ENCODE peak calls at places on chromosomes 12 and 14, in ten cellular contexts. One of them, this sample, is unnamed.

GRCh38 chr14:44149597-44149996 is 357.5 kb downstream of the FSCB start:
- DNase-seq in GM12891: no peak
- DNase-seq in Peyer's patch: no peak
- DNase-seq in prostate gland: no peak
- DNase-seq in ovary: no peak
- DNase-seq in uterus: no peak
- DNase-seq in vagina: no peak
- DNase-seq in heart left ventricle: no peak
- DNase-seq in K562: no peak
- DNase-seq in tibial nerve: no peak
- DNase-seq in this sample: no peak

GRCh38 chr14:35046751-35047536 is 872 bp downstream of the FAM177A1 start:
- DNase-seq in ovary: no peak
- DNase-seq in prostate gland: peak; percentile 51
- DNase-seq in Peyer's patch: peak; percentile 85
- DNase-seq in tibial nerve: peak; percentile 24
- DNase-seq in uterus: no peak
- DNase-seq in heart left ventricle: no peak
- DNase-seq in K562: no peak
- DNase-seq in vagina: peak; percentile 91
- DNase-seq in GM12891: no peak
- DNase-seq in this sample: peak; percentile 45

GRCh38 chr14:49497725-49498348 is 88.3 kb downstream of the RPS29 start:
- DNase-seq in vagina: no peak
- DNase-seq in tibial nerve: no peak
- DNase-seq in K562: peak; percentile 33
- DNase-seq in prostate gland: peak; percentile 27
- DNase-seq in Peyer's patch: no peak
- DNase-seq in ovary: no peak
- DNase-seq in GM12891: peak; percentile 24
- DNase-seq in uterus: no peak
- DNase-seq in heart left ventricle: no peak
- DNase-seq in this sample: no peak

GRCh38 chr12:119718141-119718540 is 50.2 kb downstream of the PRKAB1 start:
- DNase-seq in Peyer's patch: no peak
- DNase-seq in uterus: no peak
- DNase-seq in ovary: no peak
- DNase-seq in heart left ventricle: no peak
- DNase-seq in GM12891: no peak
- DNase-seq in K562: no peak
- DNase-seq in prostate gland: no peak
- DNase-seq in tibial nerve: no peak
- DNase-seq in vagina: no peak
- DNase-seq in this sample: no peak

GRCh38 chr12:108399514-108399913 is 60.4 kb upstream of the CMKLR1 start:
- DNase-seq in uterus: peak; percentile 67
- DNase-seq in tibial nerve: no peak
- DNase-seq in K562: no peak
- DNase-seq in ovary: peak; percentile 34
- DNase-seq in prostate gland: no peak
- DNase-seq in vagina: no peak
- DNase-seq in Peyer's patch: peak; percentile 54
- DNase-seq in heart left ventricle: peak; percentile 39
- DNase-seq in GM12891: no peak
- DNase-seq in this sample: no peak

GRCh38 chr14:85310491-85311272 is 219.3 kb upstream of the FLRT2 start:
- DNase-seq in ovary: no peak
- DNase-seq in tibial nerve: no peak
- DNase-seq in GM12891: no peak
- DNase-seq in Peyer's patch: no peak
- DNase-seq in K562: no peak
- DNase-seq in heart left ventricle: no peak
- DNase-seq in uterus: no peak
- DNase-seq in prostate gland: no peak
- DNase-seq in vagina: no peak
- DNase-seq in this sample: no peak

GRCh38 chr12:67943295-67943892 is 45.9 kb upstream of the IFNG-AS1 start:
- DNase-seq in uterus: peak; percentile 37
- DNase-seq in Peyer's patch: peak; percentile 88
- DNase-seq in GM12891: peak; percentile 15
- DNase-seq in heart left ventricle: peak; percentile 31
- DNase-seq in prostate gland: peak; percentile 78
- DNase-seq in vagina: no peak
- DNase-seq in ovary: peak; percentile 65
- DNase-seq in K562: peak; percentile 27
- DNase-seq in tibial nerve: peak; percentile 62
- DNase-seq in this sample: no peak

GRCh38 chr14:69553221-69553620 is 21.4 kb downstream of the CCDC177 start:
- DNase-seq in GM12891: no peak
- DNase-seq in K562: no peak
- DNase-seq in ovary: no peak
- DNase-seq in Peyer's patch: no peak
- DNase-seq in tibial nerve: no peak
- DNase-seq in heart left ventricle: no peak
- DNase-seq in vagina: no peak
- DNase-seq in prostate gland: no peak
- DNase-seq in uterus: no peak
- DNase-seq in this sample: no peak

GRCh38 chr12:116282371-116283286 is 5.1 kb upstream of the MED13L start:
- DNase-seq in heart left ventricle: no peak
- DNase-seq in GM12891: no peak
- DNase-seq in uterus: no peak
- DNase-seq in tibial nerve: no peak
- DNase-seq in K562: peak; percentile 21
- DNase-seq in vagina: no peak
- DNase-seq in Peyer's patch: no peak
- DNase-seq in prostate gland: no peak
- DNase-seq in ovary: no peak
- DNase-seq in this sample: no peak

DNA sequence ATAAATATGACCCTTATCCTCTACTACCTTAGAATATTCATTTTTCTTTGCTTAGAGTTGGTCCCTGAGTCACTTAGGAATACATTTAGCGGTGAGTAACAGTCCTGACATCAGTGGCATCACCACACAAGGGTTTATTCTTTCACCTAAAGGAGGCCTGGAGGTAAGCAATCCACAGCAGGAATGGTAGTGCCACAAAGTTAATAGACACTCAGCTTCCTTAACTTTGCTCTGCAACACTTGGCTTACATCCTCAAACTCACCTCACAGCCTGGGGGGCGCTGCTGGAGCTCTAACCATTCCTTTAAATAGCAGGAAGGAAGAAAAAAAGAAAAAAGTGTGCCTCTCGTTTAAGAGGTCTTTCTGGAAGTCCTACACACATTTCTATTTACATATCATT is 29.1 kb downstream of the BBOF1 start:
- DNase-seq in GM12891: no peak
- DNase-seq in ovary: no peak
- DNase-seq in tibial nerve: no peak
- DNase-seq in heart left ventricle: no peak
- DNase-seq in prostate gland: no peak
- DNase-seq in Peyer's patch: no peak
- DNase-seq in K562: peak; percentile 24
- DNase-seq in uterus: no peak
- DNase-seq in vagina: no peak
- DNase-seq in this sample: no peak
- TF ChIP-seq POLR2A in GM12891: no peak
- TF ChIP-seq POLR2A in ovary: no peak
- TF ChIP-seq POLR2A in tibial nerve: no peak
- TF ChIP-seq POLR2A in heart left ventricle: no peak
- TF ChIP-seq POLR2A in prostate gland: no peak
- TF ChIP-seq POLR2A in Peyer's patch: no peak
- TF ChIP-seq POLR2A in K562: no peak
- TF ChIP-seq POLR2A in uterus: no peak
- TF ChIP-seq POLR2A in vagina: no peak
- TF ChIP-seq POLR2A in this sample: no peak

DNA sequence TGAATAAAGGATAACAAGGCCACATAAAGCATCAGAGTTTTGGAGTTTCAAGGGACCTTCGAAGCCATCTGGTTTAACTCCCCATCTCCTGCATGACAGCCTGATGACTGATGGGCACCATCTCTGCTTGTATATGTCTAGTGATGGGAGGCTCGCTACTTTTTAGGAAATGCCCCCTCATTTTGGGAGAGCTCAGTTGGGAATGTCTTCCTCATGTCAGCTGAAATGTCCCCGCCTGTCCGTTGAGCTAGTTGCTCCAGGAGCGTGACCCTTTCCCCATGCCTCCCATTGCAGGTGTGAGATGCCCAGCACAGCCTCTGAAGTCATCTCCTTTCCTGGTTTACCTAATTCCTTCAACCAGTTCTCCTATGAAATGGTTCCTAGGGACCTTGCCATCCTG is 69.6 kb upstream of the CAPRIN2 start:
- DNase-seq in Peyer's patch: no peak
- DNase-seq in heart left ventricle: no peak
- DNase-seq in vagina: no peak
- DNase-seq in prostate gland: no peak
- DNase-seq in K562: no peak
- DNase-seq in ovary: no peak
- DNase-seq in tibial nerve: no peak
- DNase-seq in uterus: no peak
- DNase-seq in GM12891: no peak
- DNase-seq in this sample: no peak
- TF ChIP-seq POLR2A in Peyer's patch: no peak
- TF ChIP-seq POLR2A in heart left ventricle: no peak
- TF ChIP-seq POLR2A in vagina: no peak
- TF ChIP-seq POLR2A in prostate gland: no peak
- TF ChIP-seq POLR2A in K562: no peak
- TF ChIP-seq POLR2A in ovary: no peak
- TF ChIP-seq POLR2A in tibial nerve: no peak
- TF ChIP-seq POLR2A in uterus: no peak
- TF ChIP-seq POLR2A in GM12891: no peak
- TF ChIP-seq POLR2A in this sample: no peak

GRCh38 chr12:7108042-7108927 is 729 bp downstream of the C1RL start:
- DNase-seq in K562: peak; percentile 78
- DNase-seq in vagina: no peak
- DNase-seq in GM12891: peak; percentile 79
- DNase-seq in prostate gland: peak; percentile 52
- DNase-seq in Peyer's patch: peak; percentile 94
- DNase-seq in heart left ventricle: peak; percentile 82
- DNase-seq in tibial nerve: peak; percentile 69
- DNase-seq in ovary: peak; percentile 81
- DNase-seq in uterus: peak; percentile 79
- DNase-seq in this sample: peak; percentile 89

GRCh38 chr12:7103837-7104236 is 5.2 kb downstream of the C1RL start:
- DNase-seq in vagina: no peak
- DNase-seq in uterus: no peak
- DNase-seq in prostate gland: no peak
- DNase-seq in heart left ventricle: no peak
- DNase-seq in K562: no peak
- DNase-seq in GM12891: no peak
- DNase-seq in tibial nerve: no peak
- DNase-seq in ovary: no peak
- DNase-seq in Peyer's patch: no peak
- DNase-seq in this sample: no peak

GRCh38 chr12:7107181-7108041 is 1.6 kb downstream of the C1RL start:
- DNase-seq in tibial nerve: no peak
- DNase-seq in vagina: no peak
- DNase-seq in prostate gland: no peak
- DNase-seq in GM12891: no peak
- DNase-seq in heart left ventricle: no peak
- DNase-seq in K562: no peak
- DNase-seq in uterus: no peak
- DNase-seq in Peyer's patch: no peak
- DNase-seq in ovary: no peak
- DNase-seq in this sample: no peak

GRCh38 chr12:7108928-7109920 is at the start of gene C1RL:
- DNase-seq in K562: peak; percentile 66
- DNase-seq in prostate gland: peak; percentile 82
- DNase-seq in uterus: peak; percentile 96
- DNase-seq in ovary: peak; percentile 98
- DNase-seq in tibial nerve: peak; percentile 97
- DNase-seq in Peyer's patch: peak; percentile 95
- DNase-seq in heart left ventricle: peak; percentile 90
- DNase-seq in vagina: peak; percentile 97
- DNase-seq in GM12891: no peak
- DNase-seq in this sample: peak; percentile 75

GRCh38 chr12:7106082-7106481 is 2.9 kb downstream of the C1RL start:
- DNase-seq in uterus: no peak
- DNase-seq in heart left ventricle: no peak
- DNase-seq in prostate gland: no peak
- DNase-seq in K562: no peak
- DNase-seq in GM12891: no peak
- DNase-seq in ovary: no peak
- DNase-seq in tibial nerve: no peak
- DNase-seq in vagina: no peak
- DNase-seq in Peyer's patch: no peak
- DNase-seq in this sample: no peak
- TF ChIP-seq POLR2A in uterus: no peak
- TF ChIP-seq POLR2A in heart left ventricle: no peak
- TF ChIP-seq POLR2A in prostate gland: no peak
- TF ChIP-seq POLR2A in K562: no peak
- TF ChIP-seq POLR2A in GM12891: no peak
- TF ChIP-seq POLR2A in ovary: no peak
- TF ChIP-seq POLR2A in tibial nerve: no peak
- TF ChIP-seq POLR2A in vagina: no peak
- TF ChIP-seq POLR2A in Peyer's patch: no peak
- TF ChIP-seq POLR2A in this sample: no peak

GRCh38 chr14:64337901-64338615 is 43.9 kb upstream of the ESR2 start:
- DNase-seq in vagina: peak; percentile 89
- DNase-seq in K562: peak; percentile 23
- DNase-seq in prostate gland: peak; percentile 34
- DNase-seq in heart left ventricle: peak; percentile 39
- DNase-seq in GM12891: peak; percentile 10
- DNase-seq in uterus: no peak
- DNase-seq in ovary: peak; percentile 51
- DNase-seq in Peyer's patch: no peak
- DNase-seq in tibial nerve: no peak
- DNase-seq in this sample: peak; percentile 39
- TF ChIP-seq POLR2A in vagina: no peak
- TF ChIP-seq POLR2A in K562: peak; percentile 45
- TF ChIP-seq POLR2A in prostate gland: peak; percentile 3
- TF ChIP-seq POLR2A in heart left ventricle: no peak
- TF ChIP-seq POLR2A in GM12891: peak; percentile 63
- TF ChIP-seq POLR2A in uterus: no peak
- TF ChIP-seq POLR2A in ovary: no peak
- TF ChIP-seq POLR2A in Peyer's patch: no peak
- TF ChIP-seq POLR2A in tibial nerve: no peak
- TF ChIP-seq POLR2A in this sample: peak; percentile 35

DNA sequence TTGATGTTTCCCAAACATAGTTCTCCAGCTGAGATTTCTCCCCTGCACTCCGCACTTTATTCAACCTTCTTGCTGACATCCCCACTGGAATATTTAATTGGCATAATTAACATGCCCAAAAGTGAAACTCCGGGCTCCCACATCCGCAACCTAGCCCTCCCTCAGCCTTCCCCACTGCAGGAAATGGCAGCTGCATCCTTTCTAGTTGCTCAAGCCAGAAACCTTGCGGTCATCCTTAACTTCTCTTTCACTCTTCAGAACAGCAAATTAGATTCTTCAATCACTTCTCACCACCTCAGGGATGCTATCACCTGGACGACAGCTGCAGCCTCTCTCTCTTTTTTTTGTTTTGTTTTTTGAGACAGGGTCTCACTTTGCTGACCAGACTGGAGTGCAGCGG is 15.8 kb downstream of the FIGNL2 start:
- DNase-seq in ovary: no peak
- DNase-seq in K562: no peak
- DNase-seq in heart left ventricle: no peak
- DNase-seq in uterus: no peak
- DNase-seq in vagina: no peak
- DNase-seq in prostate gland: no peak
- DNase-seq in tibial nerve: no peak
- DNase-seq in GM12891: no peak
- DNase-seq in Peyer's patch: no peak
- DNase-seq in this sample: no peak
- TF ChIP-seq POLR2A in ovary: no peak
- TF ChIP-seq POLR2A in K562: no peak
- TF ChIP-seq POLR2A in heart left ventricle: no peak
- TF ChIP-seq POLR2A in uterus: no peak
- TF ChIP-seq POLR2A in vagina: no peak
- TF ChIP-seq POLR2A in prostate gland: no peak
- TF ChIP-seq POLR2A in tibial nerve: no peak
- TF ChIP-seq POLR2A in GM12891: no peak
- TF ChIP-seq POLR2A in Peyer's patch: no peak
- TF ChIP-seq POLR2A in this sample: no peak

GRCh38 chr12:52825961-52826360 is 8.2 kb downstream of the KRT79 start:
- DNase-seq in uterus: no peak
- DNase-seq in K562: no peak
- DNase-seq in ovary: no peak
- DNase-seq in vagina: no peak
- DNase-seq in heart left ventricle: no peak
- DNase-seq in GM12891: no peak
- DNase-seq in tibial nerve: no peak
- DNase-seq in prostate gland: no peak
- DNase-seq in Peyer's patch: no peak
- DNase-seq in this sample: no peak
- TF ChIP-seq POLR2A in uterus: no peak
- TF ChIP-seq POLR2A in K562: no peak
- TF ChIP-seq POLR2A in ovary: no peak
- TF ChIP-seq POLR2A in vagina: no peak
- TF ChIP-seq POLR2A in heart left ventricle: no peak
- TF ChIP-seq POLR2A in GM12891: no peak
- TF ChIP-seq POLR2A in tibial nerve: no peak
- TF ChIP-seq POLR2A in prostate gland: no peak
- TF ChIP-seq POLR2A in Peyer's patch: no peak
- TF ChIP-seq POLR2A in this sample: no peak

This sample was measured in H54.